ENCODE peak calls at places on chromosomes 1 and 21, in four cellular contexts. H is mesenchymal stem cell; O is tibial nerve; U is naive thymus-derived CD8-positive, alpha-beta T cell. N is an unnamed sample.

GRCh38 chr1:51044834-51045233 is 57.2 kb upstream of the C1orf185 start:
- DNase-seq in H (no peak), O (no peak), U (no peak), N (no peak)

GRCh38 chr1:9942399-9942938 is 722 bp downstream of the LZIC start:
- DNase-seq in H (peak; percentile 80), O (no peak), U (no peak), N (no peak)

GRCh38 chr1:18642278-18643095 is 11.8 kb downstream of the PAX7 start:
- DNase-seq in O (no peak), H (no peak), U (no peak), N (no peak)

GRCh38 chr1:161198206-161198876 is 513 bp downstream of the ADAMTS4 start:
- DNase-seq in H (no peak), O (no peak), U (no peak), N (peak; percentile 70)

GRCh38 chr1:30110826-30111225 is 612.6 kb downstream of the MATN1 start:
- DNase-seq in H (no peak), U (no peak), O (no peak), N (no peak)

GRCh38 chr1:25703671-25704637 is 87.4 kb downstream of the MAN1C1 start:
- DNase-seq in H (no peak), O (no peak), U (no peak), N (peak; percentile 43)

GRCh38 chr1:230781596-230781995 is 34.4 kb downstream of the CAPN9 start:
- DNase-seq in U (no peak), O (no peak), H (peak; percentile 16), N (no peak)

GRCh38 chr21:36509966-36510742 is 30.2 kb upstream of the CLDN14 start:
- DNase-seq in H (no peak), U (no peak), O (no peak), N (no peak)

GRCh38 chr1:118958937-118959631 is 29.1 kb downstream of the TBX15 start:
- DNase-seq in H (no peak), U (no peak), O (no peak), N (no peak)

GRCh38 chr21:20570824-20571232 is 427.4 kb upstream of the NCAM2 start:
- DNase-seq in H (peak; percentile 6), O (no peak), U (no peak), N (no peak)

GRCh38 chr1:17437260-17438175 is 2.0 kb downstream of the RCC2 start:
- DNase-seq in H (peak; percentile 39), O (no peak), U (peak; percentile 59), N (peak; percentile 42)